ENCODE peak calls at places on chromosome 20, in six cellular contexts. H is NCI-H1436; G is stimulated activated CD8-positive, alpha-beta memory T cell treated with anti-CD3 and anti-CD28 coated beads, Interleukin-4, amount 100 ng/mL, for 24 hours; E is iris pigment epithelial cell; O is stimulated activated CD4-positive, alpha-beta T cell treated with anti-CD3 and anti-CD28 coated beads, Interleukin-15, amount 100 ng/mL, for 1 hour; T is lower lobe of right lung. Q is an unnamed sample.

GRCh38 chr20:41065716-41066115 is 37.1 kb downstream of the TOP1 start:
- DNase-seq in H (no peak), G (no peak), E (no peak), O (no peak), T (no peak), Q (no peak)

GRCh38 chr20:21516861-21517565 is 3.1 kb upstream of the NKX2-2 start:
- DNase-seq in H (no peak), G (no peak), E (no peak), O (no peak), T (peak; percentile 26), Q (no peak)

GRCh38 chr20:8187740-8188139 is 55.7 kb downstream of the PLCB1 start:
- DNase-seq in H (no peak), G (no peak), E (peak; percentile 40), O (no peak), T (no peak), Q (no peak)

GRCh38 chr20:53190225-53190624 is 218.1 kb downstream of the TSHZ2 start:
- DNase-seq in H (no peak), G (no peak), E (no peak), O (no peak), T (no peak), Q (no peak)

GRCh38 chr20:32808438-32808837 is 11.3 kb upstream of the MAPRE1 start:
- DNase-seq in H (no peak), G (no peak), E (no peak), O (no peak), T (no peak), Q (no peak)

GRCh38 chr20:49910340-49910706 is 5.0 kb downstream of the SPATA2 start:
- DNase-seq in H (no peak), G (no peak), E (no peak), O (no peak), T (no peak), Q (no peak)

GRCh38 chr20:38726849-38727601 is 2.7 kb downstream of the SLC32A1 start:
- DNase-seq in H (peak; percentile 65), G (peak; percentile 56), E (no peak), O (no peak), T (no peak), Q (no peak)

GRCh38 chr20:39523405-39523804 is 561.3 kb downstream of the DHX35 start:
- DNase-seq in H (no peak), G (no peak), E (no peak), O (no peak), T (no peak), Q (no peak)

Q was measured in bronchial epithelial cell.